ENCODE peak calls at places on chromosome 9, in seven cellular contexts. One of them, this sample, is unnamed.

GRCh38 chr9:18906656-18907395 is 126.2 kb downstream of the SAXO1 start:
- DNase-seq in HCT116: no peak
- DNase-seq in A549: no peak
- DNase-seq in natural killer cell: no peak
- DNase-seq in nephron progenitor cell: no peak
- DNase-seq in progenitor cell of endocrine pancreas: no peak
- DNase-seq in hepatocyte: peak
- DNase-seq in this sample: no peak

GRCh38 chr9:134814598-134815215 is 65.9 kb upstream of the FCN2 start:
- DNase-seq in HCT116: no peak
- DNase-seq in A549: no peak
- DNase-seq in natural killer cell: no peak
- DNase-seq in nephron progenitor cell: no peak
- DNase-seq in progenitor cell of endocrine pancreas: no peak
- DNase-seq in hepatocyte: peak
- DNase-seq in this sample: no peak

GRCh38 chr9:27489087-27489876 is 34.8 kb upstream of the IFNK start:
- DNase-seq in HCT116: no peak
- DNase-seq in A549: no peak
- DNase-seq in natural killer cell: no peak
- DNase-seq in nephron progenitor cell: no peak
- DNase-seq in progenitor cell of endocrine pancreas: no peak
- DNase-seq in hepatocyte: no peak
- DNase-seq in this sample: no peak

GRCh38 chr9:81687521-81688261 is 1.7 kb downstream of the TLE1 start:
- DNase-seq in HCT116: no peak
- DNase-seq in A549: peak
- DNase-seq in natural killer cell: peak
- DNase-seq in nephron progenitor cell: peak
- DNase-seq in progenitor cell of endocrine pancreas: peak
- DNase-seq in hepatocyte: peak
- DNase-seq in this sample: peak

GRCh38 chr9:98118640-98119601 is at the start of gene TRIM14:
- DNase-seq in HCT116: peak
- DNase-seq in A549: peak
- DNase-seq in natural killer cell: peak
- DNase-seq in nephron progenitor cell: peak
- DNase-seq in progenitor cell of endocrine pancreas: peak
- DNase-seq in hepatocyte: peak
- DNase-seq in this sample: peak

GRCh38 chr9:135198889-135199288 is 111.4 kb downstream of the OLFM1 start:
- DNase-seq in HCT116: no peak
- DNase-seq in A549: no peak
- DNase-seq in natural killer cell: no peak
- DNase-seq in nephron progenitor cell: peak
- DNase-seq in progenitor cell of endocrine pancreas: no peak
- DNase-seq in hepatocyte: no peak
- DNase-seq in this sample: no peak

GRCh38 chr9:89878003-89878411 is 273.2 kb downstream of the GADD45G start:
- DNase-seq in HCT116: no peak
- DNase-seq in A549: no peak
- DNase-seq in natural killer cell: no peak
- DNase-seq in nephron progenitor cell: no peak
- DNase-seq in progenitor cell of endocrine pancreas: no peak
- DNase-seq in hepatocyte: no peak
- DNase-seq in this sample: no peak

GRCh38 chr9:20552874-20553624 is 69.2 kb downstream of the MLLT3 start:
- DNase-seq in HCT116: no peak
- DNase-seq in A549: peak
- DNase-seq in natural killer cell: no peak
- DNase-seq in nephron progenitor cell: no peak
- DNase-seq in progenitor cell of endocrine pancreas: no peak
- DNase-seq in hepatocyte: no peak
- DNase-seq in this sample: no peak

GRCh38 chr9:89313842-89314241 is 2.8 kb downstream of the CKS2 start:
- DNase-seq in HCT116: no peak
- DNase-seq in A549: no peak
- DNase-seq in natural killer cell: no peak
- DNase-seq in nephron progenitor cell: no peak
- DNase-seq in progenitor cell of endocrine pancreas: no peak
- DNase-seq in hepatocyte: no peak
- DNase-seq in this sample: no peak

GRCh38 chr9:3903906-3904305 is 378.1 kb upstream of the RFX3 start:
- DNase-seq in HCT116: no peak
- DNase-seq in A549: no peak
- DNase-seq in natural killer cell: no peak
- DNase-seq in nephron progenitor cell: no peak
- DNase-seq in progenitor cell of endocrine pancreas: no peak
- DNase-seq in hepatocyte: no peak
- DNase-seq in this sample: no peak

GRCh38 chr9:37438359-37438758 is 15.9 kb downstream of the GRHPR start:
- DNase-seq in HCT116: no peak
- DNase-seq in A549: no peak
- DNase-seq in natural killer cell: no peak
- DNase-seq in nephron progenitor cell: no peak
- DNase-seq in progenitor cell of endocrine pancreas: no peak
- DNase-seq in hepatocyte: peak
- DNase-seq in this sample: no peak

GRCh38 chr9:94937214-94937903 is 210.9 kb downstream of the AOPEP start:
- DNase-seq in HCT116: no peak
- DNase-seq in A549: peak
- DNase-seq in natural killer cell: no peak
- DNase-seq in nephron progenitor cell: no peak
- DNase-seq in progenitor cell of endocrine pancreas: no peak
- DNase-seq in hepatocyte: peak
- DNase-seq in this sample: no peak

GRCh38 chr9:69745716-69746538 is 13.9 kb downstream of the PTAR1 start:
- DNase-seq in HCT116: no peak
- DNase-seq in A549: peak
- DNase-seq in natural killer cell: no peak
- DNase-seq in nephron progenitor cell: no peak
- DNase-seq in progenitor cell of endocrine pancreas: no peak
- DNase-seq in hepatocyte: peak
- DNase-seq in this sample: no peak

GRCh38 chr9:107465467-107466451 is 23.8 kb downstream of the KLF4 start:
- DNase-seq in HCT116: no peak
- DNase-seq in A549: peak
- DNase-seq in natural killer cell: peak
- DNase-seq in nephron progenitor cell: peak
- DNase-seq in progenitor cell of endocrine pancreas: peak
- DNase-seq in hepatocyte: peak
- DNase-seq in this sample: peak

GRCh38 chr9:33164138-33164809 is 2.9 kb downstream of the B4GALT1 start:
- DNase-seq in HCT116: no peak
- DNase-seq in A549: no peak
- DNase-seq in natural killer cell: no peak
- DNase-seq in nephron progenitor cell: no peak
- DNase-seq in progenitor cell of endocrine pancreas: no peak
- DNase-seq in hepatocyte: no peak
- DNase-seq in this sample: no peak

GRCh38 chr9:472676-473075 is 258.0 kb downstream of the DOCK8 start:
- DNase-seq in HCT116: no peak
- DNase-seq in A549: no peak
- DNase-seq in natural killer cell: no peak
- DNase-seq in nephron progenitor cell: no peak
- DNase-seq in progenitor cell of endocrine pancreas: no peak
- DNase-seq in hepatocyte: no peak
- DNase-seq in this sample: no peak

GRCh38 chr9:137030006-137030405 is 1.9 kb downstream of the FUT7 start:
- DNase-seq in HCT116: no peak
- DNase-seq in A549: no peak
- DNase-seq in natural killer cell: no peak
- DNase-seq in nephron progenitor cell: no peak
- DNase-seq in progenitor cell of endocrine pancreas: no peak
- DNase-seq in hepatocyte: no peak
- DNase-seq in this sample: no peak
- TF ChIP-seq CTCF in HCT116: no peak
- TF ChIP-seq CTCF in A549: no peak
- TF ChIP-seq CTCF in natural killer cell: no peak
- TF ChIP-seq CTCF in nephron progenitor cell: no peak
- TF ChIP-seq CTCF in progenitor cell of endocrine pancreas: no peak
- TF ChIP-seq CTCF in hepatocyte: no peak
- TF ChIP-seq CTCF in this sample: no peak

GRCh38 chr9:120877276-120878034 is 467 bp upstream of the PHF19 start:
- DNase-seq in HCT116: no peak
- DNase-seq in A549: peak
- DNase-seq in natural killer cell: peak
- DNase-seq in nephron progenitor cell: peak
- DNase-seq in progenitor cell of endocrine pancreas: peak
- DNase-seq in hepatocyte: peak
- DNase-seq in this sample: peak

GRCh38 chr9:120876842-120877240 is at the start of gene PHF19:
- DNase-seq in HCT116: no peak
- DNase-seq in A549: peak
- DNase-seq in natural killer cell: peak
- DNase-seq in nephron progenitor cell: no peak
- DNase-seq in progenitor cell of endocrine pancreas: no peak
- DNase-seq in hepatocyte: no peak
- DNase-seq in this sample: peak

GRCh38 chr9:120874861-120875565 is 2.0 kb downstream of the PHF19 start:
- DNase-seq in HCT116: no peak
- DNase-seq in A549: no peak
- DNase-seq in natural killer cell: no peak
- DNase-seq in nephron progenitor cell: no peak
- DNase-seq in progenitor cell of endocrine pancreas: no peak
- DNase-seq in hepatocyte: no peak
- DNase-seq in this sample: no peak

GRCh38 chr9:120875643-120875953 is 1.4 kb downstream of the PHF19 start:
- DNase-seq in HCT116: no peak
- DNase-seq in A549: no peak
- DNase-seq in natural killer cell: no peak
- DNase-seq in nephron progenitor cell: no peak
- DNase-seq in progenitor cell of endocrine pancreas: no peak
- DNase-seq in hepatocyte: no peak
- DNase-seq in this sample: no peak

DNA sequence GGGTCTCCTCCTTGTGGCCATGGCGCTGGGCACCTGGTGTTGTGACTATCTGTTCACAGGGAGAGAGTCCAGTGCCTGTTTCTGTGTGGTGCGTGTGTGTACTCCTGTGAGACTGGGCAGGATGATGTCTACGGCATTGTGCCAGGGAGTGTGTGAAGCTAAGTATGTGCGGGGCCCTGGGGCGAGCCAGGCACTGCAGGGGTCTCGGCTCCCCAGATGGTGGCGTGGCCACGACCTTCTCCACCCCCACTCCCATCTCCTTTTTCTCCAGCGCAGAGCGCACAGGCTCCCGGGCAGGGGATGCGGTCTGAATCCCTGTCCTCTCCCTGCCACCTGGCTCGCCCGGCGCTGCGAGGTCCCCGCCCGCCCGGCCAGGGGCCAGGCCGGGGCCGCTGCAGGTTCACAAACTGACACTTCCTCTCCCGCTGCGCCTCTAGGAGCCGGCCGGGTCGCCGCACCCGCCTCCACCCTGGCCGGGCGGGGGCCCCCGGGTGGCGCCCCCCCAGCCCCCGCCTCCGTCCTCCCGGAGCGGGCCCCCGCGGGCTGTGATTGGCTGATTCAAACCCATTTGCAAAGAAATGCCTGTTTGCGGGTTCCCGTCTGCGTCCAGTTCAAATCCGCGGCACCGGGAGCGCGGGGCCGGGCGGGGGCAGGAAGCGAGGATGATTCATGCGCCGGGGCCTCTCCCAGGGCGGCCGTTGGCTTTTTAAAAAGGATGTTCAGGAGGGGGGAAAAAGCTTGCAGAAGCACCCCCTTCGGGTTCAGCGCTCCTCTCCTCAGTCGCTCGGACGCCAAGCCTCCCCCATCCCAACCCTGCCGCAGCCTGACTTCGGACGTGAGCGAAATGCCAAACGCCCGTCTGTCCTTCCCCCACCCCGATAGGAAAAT is 790 bp downstream of the PHF19 start:
- DNase-seq in HCT116: peak
- DNase-seq in A549: peak
- DNase-seq in natural killer cell: peak
- DNase-seq in nephron progenitor cell: peak
- DNase-seq in progenitor cell of endocrine pancreas: peak
- DNase-seq in hepatocyte: peak
- DNase-seq in this sample: peak
- TF ChIP-seq CTCF in HCT116: no peak
- TF ChIP-seq CTCF in A549: no peak
- TF ChIP-seq CTCF in natural killer cell: no peak
- TF ChIP-seq CTCF in nephron progenitor cell: no peak
- TF ChIP-seq CTCF in progenitor cell of endocrine pancreas: peak
- TF ChIP-seq CTCF in hepatocyte: no peak
- TF ChIP-seq CTCF in this sample: no peak

GRCh38 chr9:132040808-132041207 is 38.9 kb downstream of the MED27 start:
- DNase-seq in HCT116: no peak
- DNase-seq in A549: no peak
- DNase-seq in natural killer cell: no peak
- DNase-seq in nephron progenitor cell: no peak
- DNase-seq in progenitor cell of endocrine pancreas: no peak
- DNase-seq in hepatocyte: no peak
- DNase-seq in this sample: no peak
- TF ChIP-seq CTCF in HCT116: no peak
- TF ChIP-seq CTCF in A549: no peak
- TF ChIP-seq CTCF in natural killer cell: no peak
- TF ChIP-seq CTCF in nephron progenitor cell: no peak
- TF ChIP-seq CTCF in progenitor cell of endocrine pancreas: no peak
- TF ChIP-seq CTCF in hepatocyte: no peak
- TF ChIP-seq CTCF in this sample: no peak

GRCh38 chr9:121991305-121991661 is 101.8 kb downstream of the TTLL11 start:
- DNase-seq in HCT116: no peak
- DNase-seq in A549: no peak
- DNase-seq in natural killer cell: no peak
- DNase-seq in nephron progenitor cell: no peak
- DNase-seq in progenitor cell of endocrine pancreas: no peak
- DNase-seq in hepatocyte: no peak
- DNase-seq in this sample: no peak

GRCh38 chr9:121985792-121986494 is 107.2 kb downstream of the TTLL11 start:
- DNase-seq in HCT116: no peak
- DNase-seq in A549: no peak
- DNase-seq in natural killer cell: no peak
- DNase-seq in nephron progenitor cell: no peak
- DNase-seq in progenitor cell of endocrine pancreas: no peak
- DNase-seq in hepatocyte: no peak
- DNase-seq in this sample: no peak

GRCh38 chr9:121987312-121987711 is 105.8 kb downstream of the TTLL11 start:
- DNase-seq in HCT116: no peak
- DNase-seq in A549: no peak
- DNase-seq in natural killer cell: no peak
- DNase-seq in nephron progenitor cell: peak
- DNase-seq in progenitor cell of endocrine pancreas: no peak
- DNase-seq in hepatocyte: no peak
- DNase-seq in this sample: no peak

GRCh38 chr9:121990600-121991304 is 102.4 kb downstream of the TTLL11 start:
- DNase-seq in HCT116: no peak
- DNase-seq in A549: no peak
- DNase-seq in natural killer cell: no peak
- DNase-seq in nephron progenitor cell: peak
- DNase-seq in progenitor cell of endocrine pancreas: no peak
- DNase-seq in hepatocyte: no peak
- DNase-seq in this sample: no peak

DNA sequence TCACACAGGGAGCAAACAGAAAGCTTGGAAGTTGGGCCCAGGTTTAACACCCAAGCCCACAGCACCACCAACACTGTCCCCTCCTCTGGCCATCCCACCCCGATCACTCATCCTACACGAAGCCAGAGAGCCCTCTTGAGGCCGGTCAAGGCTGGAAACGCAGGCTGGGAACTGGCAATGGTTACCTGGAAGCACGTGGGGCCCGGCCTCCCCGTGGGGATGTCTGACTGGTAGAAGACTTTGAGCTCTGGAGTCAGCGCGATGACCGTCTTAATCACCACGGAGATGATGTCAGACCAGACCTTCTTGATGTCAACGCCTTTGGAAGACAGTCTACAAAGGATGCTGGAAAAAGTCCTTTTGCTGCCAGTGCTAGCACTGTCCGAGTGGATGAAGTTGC is 104.1 kb downstream of the TTLL11 start:
- DNase-seq in HCT116: no peak
- DNase-seq in A549: peak
- DNase-seq in natural killer cell: no peak
- DNase-seq in nephron progenitor cell: no peak
- DNase-seq in progenitor cell of endocrine pancreas: no peak
- DNase-seq in hepatocyte: peak
- DNase-seq in this sample: peak
- TF ChIP-seq CTCF in HCT116: peak
- TF ChIP-seq CTCF in A549: peak
- TF ChIP-seq CTCF in natural killer cell: no peak
- TF ChIP-seq CTCF in nephron progenitor cell: no peak
- TF ChIP-seq CTCF in progenitor cell of endocrine pancreas: peak
- TF ChIP-seq CTCF in hepatocyte: peak
- TF ChIP-seq CTCF in this sample: no peak

This sample was measured in endothelial cell.